ENCODE peak calls at places on chromosomes 4 and X, in nine cellular contexts. G is HAP-1; B is bronchial epithelial cell; U is CD4-positive, alpha-beta memory T cell; Y is mesendoderm; S is HCT116; F is cardiac muscle cell; T is upper lobe of left lung; D is colonic mucosa. Z is an unnamed sample.
A peak's percentile ranks its signal among the peaks of the same experiment; 100 is the strongest.

GRCh38 chrX:109826954-109827708 is 94.1 kb upstream of the ACSL4 start:
- DNase-seq in G (no peak), B (peak; percentile 57), U (no peak), Y (peak; percentile 68), S (no peak), F (peak; percentile 76), T (no peak), D (no peak), Z (no peak)

GRCh38 chr4:7134737-7135388 is 57.5 kb upstream of the SORCS2 start:
- DNase-seq in G (no peak), B (no peak), U (no peak), Y (no peak), S (no peak), F (peak; percentile 93), T (peak; percentile 27), D (peak; percentile 48), Z (no peak)

GRCh38 chr4:57424231-57424897 is 314.2 kb upstream of the IGFBP7 start:
- DNase-seq in G (peak; percentile 11), B (peak; percentile 92), U (no peak), Y (peak; percentile 71), S (no peak), F (peak; percentile 72), T (no peak), D (no peak), Z (no peak)

GRCh38 chrX:150849486-150849885 is 49.0 kb downstream of the CD99L2 start:
- DNase-seq in G (no peak), B (peak; percentile 42), U (no peak), Y (no peak), S (no peak), F (no peak), T (no peak), D (no peak), Z (no peak)

GRCh38 chrX:20066968-20067708 is 49.6 kb downstream of the MAP7D2 start:
- DNase-seq in G (peak; percentile 68), B (peak; percentile 55), U (no peak), Y (peak; percentile 55), S (peak; percentile 38), F (peak; percentile 53), T (peak; percentile 27), D (peak; percentile 31), Z (peak; percentile 26)

GRCh38 chr4:151315212-151315886 is 10.1 kb downstream of the SH3D19 start:
- DNase-seq in G (no peak), B (peak; percentile 82), U (no peak), Y (no peak), S (peak; percentile 54), F (peak; percentile 20), T (no peak), D (no peak), Z (no peak)

GRCh38 chrX:131763674-131764073 is 219.8 kb downstream of the OR13H1 start:
- DNase-seq in G (no peak), B (no peak), U (no peak), Y (peak; percentile 9), S (no peak), F (no peak), T (peak; percentile 80), D (peak; percentile 89), Z (no peak)

GRCh38 chr4:87032884-87033533 is 98.2 kb downstream of the AFF1 start:
- DNase-seq in G (no peak), B (peak; percentile 41), U (no peak), Y (no peak), S (no peak), F (peak; percentile 94), T (no peak), D (no peak), Z (peak; percentile 59)

GRCh38 chr4:151489462-151490203 is 80.7 kb downstream of the FHIP1A start:
- DNase-seq in G (no peak), B (no peak), U (no peak), Y (peak; percentile 93), S (no peak), F (no peak), T (peak; percentile 63), D (no peak), Z (peak; percentile 36)

GRCh38 chr4:107125496-107125895 is 89.4 kb upstream of the DKK2 start:
- DNase-seq in G (no peak), B (no peak), U (no peak), Y (no peak), S (no peak), F (no peak), T (no peak), D (no peak), Z (no peak)

GRCh38 chr4:17189322-17189721 is 290.9 kb upstream of the LDB2 start:
- DNase-seq in G (no peak), B (no peak), U (no peak), Y (no peak), S (no peak), F (peak; percentile 73), T (no peak), D (peak; percentile 19), Z (no peak)

GRCh38 chr4:147586032-147586431 is 31.2 kb upstream of the TMEM184C start:
- DNase-seq in G (no peak), B (no peak), U (no peak), Y (no peak), S (no peak), F (no peak), T (no peak), D (no peak), Z (no peak)

GRCh38 chr4:7043521-7044414 is 596 bp downstream of the TADA2B start:
- DNase-seq in G (no peak), B (no peak), U (peak; percentile 70), Y (peak; percentile 40), S (no peak), F (peak; percentile 50), T (peak; percentile 47), D (peak; percentile 65), Z (no peak)

GRCh38 chr4:162891788-162892707 is 274.6 kb downstream of the NAF1 start:
- DNase-seq in G (no peak), B (peak; percentile 1), U (no peak), Y (peak; percentile 70), S (no peak), F (no peak), T (no peak), D (no peak), Z (no peak)

GRCh38 chrX:119189586-119189985 is 46.5 kb upstream of the PGRMC1 start:
- DNase-seq in G (no peak), B (no peak), U (no peak), Y (no peak), S (no peak), F (peak; percentile 67), T (no peak), D (no peak), Z (no peak)

GRCh38 chr4:169604131-169604900 is 8.1 kb downstream of the NEK1 start:
- DNase-seq in G (no peak), B (peak; percentile 82), U (peak; percentile 40), Y (peak; percentile 61), S (no peak), F (peak; percentile 69), T (no peak), D (no peak), Z (no peak)

GRCh38 chrX:10356979-10357378 is 200.2 kb downstream of the CLCN4 start:
- DNase-seq in G (no peak), B (peak; percentile 79), U (no peak), Y (no peak), S (no peak), F (peak; percentile 2), T (no peak), D (no peak), Z (no peak)

GRCh38 chr4:94271248-94271647 is 63.6 kb downstream of the SMARCAD1 start:
- DNase-seq in G (no peak), B (no peak), U (no peak), Y (no peak), S (no peak), F (no peak), T (no peak), D (no peak), Z (no peak)
- H3K36me3 ChIP-seq in G (peaks cover 15% of the 10 kb centered on the region), B (no peaks in the 10 kb centered on the region), U (peaks cover 13% of the 10 kb centered on the region), Y (peaks cover 3% of the 10 kb centered on the region), S (peaks cover 13% of the 10 kb centered on the region), F (peaks cover 49% of the 10 kb centered on the region), T (peaks cover under 1% of the 10 kb centered on the region), D (peaks cover 6% of the 10 kb centered on the region), Z (peaks cover 34% of the 10 kb centered on the region)

GRCh38 chr4:82352825-82353370 is 20.9 kb downstream of the HNRNPD start:
- DNase-seq in G (no peak), B (no peak), U (no peak), Y (no peak), S (no peak), F (no peak), T (no peak), D (no peak), Z (no peak)

GRCh38 chr4:82357640-82358039 is 16.2 kb downstream of the HNRNPD start:
- DNase-seq in G (no peak), B (no peak), U (no peak), Y (no peak), S (no peak), F (no peak), T (no peak), D (no peak), Z (no peak)

GRCh38 chr4:82354788-82355187 is 19.0 kb downstream of the HNRNPD start:
- DNase-seq in G (no peak), B (no peak), U (no peak), Y (no peak), S (no peak), F (no peak), T (no peak), D (no peak), Z (no peak)

GRCh38 chr4:82352118-82352824 is 21.5 kb downstream of the HNRNPD start:
- DNase-seq in G (no peak), B (no peak), U (no peak), Y (no peak), S (no peak), F (no peak), T (no peak), D (no peak), Z (no peak)
- H3K36me3 ChIP-seq in G (peaks cover 77% of the 10 kb centered on the region), B (peaks cover 10% of the 10 kb centered on the region), U (peaks cover 51% of the 10 kb centered on the region), Y (peaks cover 10% of the 10 kb centered on the region), S (peaks cover 50% of the 10 kb centered on the region), F (peaks cover 66% of the 10 kb centered on the region), T (peaks cover 33% of the 10 kb centered on the region), D (peaks cover 15% of the 10 kb centered on the region), Z (peaks cover 60% of the 10 kb centered on the region)

GRCh38 chr4:106092361-106093040 is 197.2 kb downstream of the NPNT start:
- DNase-seq in G (no peak), B (no peak), U (no peak), Y (no peak), S (no peak), F (no peak), T (no peak), D (no peak), Z (no peak)

GRCh38 chr4:106095408-106095807 is 200.1 kb downstream of the NPNT start:
- DNase-seq in G (no peak), B (no peak), U (no peak), Y (peak; percentile 34), S (no peak), F (peak; percentile 26), T (no peak), D (no peak), Z (no peak)

GRCh38 chr4:106096454-106096853 is 201.2 kb downstream of the NPNT start:
- DNase-seq in G (no peak), B (no peak), U (no peak), Y (peak; percentile 11), S (no peak), F (no peak), T (no peak), D (no peak), Z (peak; percentile 4)

GRCh38 chr4:106090826-106091225 is 195.6 kb downstream of the NPNT start:
- DNase-seq in G (no peak), B (no peak), U (no peak), Y (no peak), S (no peak), F (no peak), T (no peak), D (no peak), Z (no peak)
- H3K36me3 ChIP-seq in G (no peaks in the 10 kb centered on the region), B (peaks cover 4% of the 10 kb centered on the region), U (no peaks in the 10 kb centered on the region), Y (no peaks in the 10 kb centered on the region), S (no peaks in the 10 kb centered on the region), F (peaks cover 14% of the 10 kb centered on the region), T (peaks cover 20% of the 10 kb centered on the region), D (no peaks in the 10 kb centered on the region), Z (peaks cover 11% of the 10 kb centered on the region)

GRCh38 chr4:1234296-1234695 is 14.6 kb downstream of the CTBP1 start:
- DNase-seq in G (no peak), B (no peak), U (no peak), Y (no peak), S (no peak), F (no peak), T (no peak), D (no peak), Z (no peak)
- H3K36me3 ChIP-seq in G (peaks cover 67% of the 10 kb centered on the region), B (peaks cover 36% of the 10 kb centered on the region), U (peaks cover 56% of the 10 kb centered on the region), Y (peaks cover 5% of the 10 kb centered on the region), S (peaks cover 19% of the 10 kb centered on the region), F (peaks cover 15% of the 10 kb centered on the region), T (peaks cover 71% of the 10 kb centered on the region), D (peaks cover 7% of the 10 kb centered on the region), Z (no peaks in the 10 kb centered on the region)

Z was measured in neural progenitor cell.